ENCODE peak calls at places on chromosome 17, in ten cellular contexts. E is pancreas; J is BE2C; D is cardiac muscle cell; B is Caco-2; O is neural progenitor cell; Z is GM23338; W is small intestine; T is kidney; K is CD4-positive, CD25-positive, alpha-beta regulatory T cell. A is an unnamed sample. For H3K4me1, the result is how much of the 10 kb centered on the place peaks cover.

GRCh38 chr17:48110722-48111121 is 3.2 kb downstream of the SNX11 start:
- DNase-seq in K (no peak), Z (no peak), J (no peak), E (no peak), W (no peak), O (no peak), T (no peak), B (no peak), D (no peak), A (no peak)

GRCh38 chr17:74325743-74326379 is at the start of gene KIF19:
- DNase-seq in K (peak), T (no peak), O (peak), W (peak), Z (peak), J (peak), D (peak), E (no peak), B (no peak), A (no peak)

GRCh38 chr17:61009619-61010018 is 332.0 kb downstream of the BCAS3 start:
- DNase-seq in D (peak), O (no peak), B (no peak), Z (no peak), J (peak), E (no peak), W (no peak), K (no peak), T (no peak), A (no peak)

GRCh38 chr17:67456103-67456502 is 79.0 kb downstream of the PITPNC1 start:
- DNase-seq in T (no peak), B (no peak), D (no peak), O (no peak), J (no peak), K (no peak), E (no peak), W (no peak), Z (no peak), A (no peak)

GRCh38 chr17:66734544-66734943 is 100.4 kb upstream of the CACNG5 start:
- DNase-seq in J (no peak), D (no peak), E (no peak), O (no peak), B (no peak), T (no peak), W (no peak), Z (no peak), K (no peak), A (no peak)

GRCh38 chr17:50118076-50118827 is 11.7 kb downstream of the SAMD14 start:
- DNase-seq in K (no peak), E (no peak), B (peak), T (no peak), O (no peak), D (no peak), W (no peak), Z (no peak), J (no peak), A (no peak)

GRCh38 chr17:8762012-8762411 is 3.7 kb upstream of the SPDYE4 start:
- DNase-seq in O (no peak), W (no peak), B (no peak), Z (no peak), K (no peak), J (no peak), D (no peak), T (no peak), E (no peak), A (no peak)

GRCh38 chr17:19304209-19304608 is 58.3 kb downstream of the B9D1 start:
- DNase-seq in W (peak), D (no peak), T (peak), B (no peak), O (no peak), K (no peak), Z (no peak), J (no peak), E (no peak), A (peak)

GRCh38 chr17:68248886-68249872 is 1.3 kb downstream of the AMZ2 start:
- DNase-seq in Z (no peak), B (no peak), O (no peak), E (no peak), T (no peak), D (no peak), K (peak), W (peak), J (no peak), A (no peak)

GRCh38 chr17:50027639-50028206 is 28.2 kb upstream of the ITGA3 start:
- DNase-seq in W (peak), T (peak), B (no peak), E (no peak), K (no peak), O (no peak), D (no peak), J (peak), Z (peak), A (peak)

GRCh38 chr17:7562208-7562605 is 488 bp downstream of the SENP3 start:
- DNase-seq in B (no peak), D (peak), O (no peak), W (no peak), Z (peak), E (no peak), T (no peak), K (no peak), J (no peak), A (no peak)

GRCh38 chr17:74569392-74570003 is 2.2 kb upstream of the CD300H start:
- DNase-seq in J (no peak), B (no peak), O (no peak), Z (peak), D (no peak), T (no peak), E (no peak), W (no peak), K (no peak), A (peak)

GRCh38 chr17:35778641-35779196 is 16.7 kb downstream of the MMP28 start:
- DNase-seq in J (no peak), E (no peak), B (no peak), D (no peak), T (no peak), W (no peak), Z (no peak), O (no peak), K (no peak), A (no peak)

GRCh38 chr17:75844530-75845057 is 390 bp upstream of the UNC13D start:
- DNase-seq in T (peak), W (peak), K (no peak), J (no peak), O (no peak), E (peak), B (peak), D (no peak), Z (no peak), A (no peak)

GRCh38 chr17:73759324-73760185 is 115.3 kb upstream of the SDK2 start:
- DNase-seq in K (no peak), O (no peak), T (peak), Z (no peak), E (no peak), B (no peak), J (peak), D (no peak), W (no peak), A (no peak)

GRCh38 chr17:33858121-33858520 is 397.0 kb upstream of the CCL2 start:
- DNase-seq in T (no peak), K (no peak), E (no peak), D (no peak), O (no peak), Z (peak), J (no peak), W (no peak), B (no peak), A (no peak)

GRCh38 chr17:60447375-60447774 is 25.1 kb downstream of the CHCT1 start:
- DNase-seq in D (no peak), E (no peak), Z (no peak), B (no peak), J (no peak), K (no peak), T (no peak), O (no peak), W (no peak), A (no peak)

GRCh38 chr17:44919885-44920564 is 4.7 kb upstream of the GFAP start:
- DNase-seq in K (peak), T (peak), D (peak), E (peak), J (peak), Z (peak), O (peak), W (peak), B (peak), A (peak)

GRCh38 chr17:2266045-2266864 is 37.3 kb downstream of the SMG6 start:
- DNase-seq in E (no peak), Z (no peak), W (peak), B (no peak), K (peak), T (no peak), J (no peak), O (no peak), D (no peak), A (no peak)

GRCh38 chr17:70447588-70447987 is 278.3 kb downstream of the KCNJ2 start:
- DNase-seq in K (no peak), D (no peak), W (no peak), Z (no peak), B (no peak), J (no peak), O (no peak), T (no peak), E (no peak), A (no peak)

GRCh38 chr17:80605326-80606066 is 60.9 kb downstream of the RPTOR start:
- DNase-seq in J (no peak), D (no peak), K (peak), E (no peak), T (no peak), W (peak), B (no peak), O (no peak), Z (no peak), A (no peak)

GRCh38 chr17:6172642-6173330 is 102.6 kb downstream of the WSCD1 start:
- DNase-seq in W (no peak), D (no peak), T (no peak), K (no peak), J (no peak), B (no peak), O (peak), E (no peak), Z (no peak), A (no peak)

GRCh38 chr17:14790518-14790917 is 474.6 kb downstream of the PMP22 start:
- DNase-seq in W (no peak), D (peak), B (no peak), K (no peak), T (no peak), Z (no peak), E (no peak), J (no peak), O (peak), A (no peak)

GRCh38 chr17:44354582-44355309 is 8.9 kb downstream of the FAM171A2 start:
- DNase-seq in B (no peak), O (peak), E (peak), T (no peak), J (no peak), W (peak), D (peak), K (peak), Z (peak), A (no peak)

GRCh38 chr17:21058098-21058893 is 15.5 kb upstream of the USP22 start:
- DNase-seq in B (no peak), Z (no peak), T (no peak), E (no peak), O (no peak), J (peak), K (no peak), D (no peak), W (no peak), A (no peak)

GRCh38 chr17:69430488-69430887 is 16.0 kb downstream of the MAP2K6 start:
- DNase-seq in W (peak), B (no peak), T (no peak), E (no peak), K (no peak), Z (no peak), O (no peak), J (no peak), D (peak), A (no peak)

GRCh38 chr17:34644941-34645550 is 65.7 kb downstream of the TMEM132E start:
- DNase-seq in Z (no peak), E (no peak), W (no peak), O (no peak), B (no peak), D (no peak), K (no peak), J (peak), T (no peak), A (no peak)

GRCh38 chr17:45851464-45851863 is 6.8 kb downstream of the SPPL2C start:
- DNase-seq in T (no peak), Z (no peak), E (no peak), D (no peak), K (no peak), W (no peak), O (no peak), J (no peak), B (peak), A (peak)

GRCh38 chr17:2563061-2563460 is 30.4 kb upstream of the PAFAH1B1 start:
- DNase-seq in Z (no peak), O (peak), B (no peak), E (no peak), W (no peak), J (peak), K (no peak), T (no peak), D (no peak), A (no peak)

GRCh38 chr17:38428150-38428642 is at the start of gene ARHGAP23:
- DNase-seq in J (peak), T (peak), B (no peak), O (peak), E (peak), K (peak), Z (peak), D (peak), W (peak), A (peak)

GRCh38 chr17:46940692-46941404 is 17.9 kb downstream of the GOSR2 start:
- DNase-seq in K (peak), B (peak), J (peak), E (peak), W (peak), D (peak), O (peak), T (peak), Z (peak), A (peak)

GRCh38 chr17:67999291-67999911 is 3.1 kb upstream of the C17orf58 start:
- DNase-seq in J (no peak), W (no peak), E (no peak), D (no peak), O (no peak), Z (no peak), B (no peak), K (no peak), T (no peak), A (no peak)

GRCh38 chr17:73390851-73391250 is 79.0 kb upstream of the CDC42EP4 start:
- DNase-seq in W (no peak), E (no peak), O (no peak), D (no peak), Z (no peak), T (peak), K (no peak), J (no peak), B (no peak), A (no peak)

GRCh38 chr17:73118876-73119485 is 26.5 kb upstream of the SLC39A11 start:
- DNase-seq in B (no peak), K (no peak), W (peak), E (no peak), O (no peak), D (no peak), J (peak), T (no peak), Z (no peak), A (no peak)

GRCh38 chr17:68033636-68034451 is 1.7 kb upstream of the KPNA2 start:
- DNase-seq in J (no peak), Z (peak), K (no peak), W (peak), D (peak), E (no peak), O (peak), B (peak), T (no peak), A (peak)

GRCh38 chr17:81386646-81387234 is 8.5 kb upstream of the BAHCC1 start:
- DNase-seq in O (peak), K (no peak), J (no peak), T (peak), W (no peak), E (peak), Z (peak), B (no peak), D (peak), A (no peak)

GRCh38 chr17:16033729-16034349 is 34.2 kb downstream of the TTC19 start:
- DNase-seq in E (no peak), Z (no peak), W (no peak), O (no peak), J (no peak), D (no peak), K (no peak), T (no peak), B (no peak), A (no peak)

GRCh38 chr17:80997471-80998387 is 6.1 kb downstream of the CHMP6 start:
- DNase-seq in T (peak), K (no peak), J (peak), Z (no peak), D (no peak), E (no peak), W (no peak), B (no peak), O (no peak), A (no peak)

DNA sequence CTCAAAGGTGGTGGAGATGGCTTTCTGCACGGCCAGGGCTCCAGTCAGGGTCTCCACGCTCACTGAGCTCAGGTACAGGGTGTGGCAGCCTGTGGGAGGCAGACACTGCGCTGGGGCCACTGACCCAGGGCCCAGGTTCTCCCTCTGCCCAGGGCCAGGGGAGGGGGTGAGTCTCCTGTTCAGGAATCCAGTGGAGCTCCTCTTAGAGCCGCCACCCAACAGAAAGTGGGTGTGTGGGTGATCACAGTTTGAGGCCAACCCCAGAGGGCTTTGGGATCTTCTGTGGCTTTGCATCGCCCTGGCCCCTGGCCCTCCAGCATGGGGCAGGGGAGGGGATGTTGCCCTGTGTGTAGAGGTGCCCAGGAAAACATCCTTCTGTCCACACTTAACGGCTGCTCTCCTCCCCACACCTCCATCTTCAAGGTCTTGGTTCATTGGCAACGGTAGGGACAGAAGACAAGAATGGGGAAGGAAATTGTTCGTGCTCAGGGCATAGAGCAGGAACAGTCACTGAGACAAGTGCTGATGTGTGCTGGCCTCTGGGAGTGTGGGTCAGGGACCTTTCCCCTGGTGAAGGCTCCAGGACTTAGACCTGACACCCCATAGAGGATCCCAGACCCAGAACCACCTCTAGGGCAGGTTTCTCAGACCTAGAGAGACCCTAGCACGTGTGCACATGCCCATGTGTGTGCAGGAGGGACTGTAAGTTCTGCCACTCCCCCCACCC is 21.5 kb downstream of the TNS4 start:
- DNase-seq in T (no peak), B (no peak), W (no peak), E (no peak), O (no peak), K (no peak), J (no peak), Z (no peak), D (no peak), A (no peak)
- H3K4me1 ChIP-seq in T (under half), B (under half), W (under half), E (under half), O (under half), K (under half), J (under half), Z (under half), D (under half), A (under half)

DNA sequence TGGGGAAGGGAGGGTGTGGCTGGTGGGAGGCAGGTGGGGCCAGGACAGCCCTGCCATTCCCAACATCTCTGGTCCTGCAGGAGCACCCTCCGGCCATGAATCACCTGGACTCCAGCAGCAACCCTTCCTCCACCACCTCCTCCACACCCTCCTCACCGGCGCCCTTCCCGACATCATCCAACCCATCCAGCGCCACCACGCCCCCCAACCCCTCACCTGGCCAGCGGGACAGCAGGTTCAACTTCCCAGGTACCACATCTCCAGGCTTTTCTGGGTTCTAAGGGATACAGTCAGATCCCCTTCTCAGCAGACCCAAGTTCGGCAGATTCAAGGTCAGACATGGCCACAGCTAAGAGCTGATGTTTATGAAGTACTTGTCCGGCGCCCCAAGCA is 33.8 kb upstream of the LGALS9 start:
- DNase-seq in T (peak), J (no peak), W (no peak), K (no peak), O (no peak), D (no peak), Z (no peak), B (no peak), E (no peak), A (peak)
- H3K4me1 ChIP-seq in T (under half), J (under half), W (under half), K (under half), O (under half), D (under half), Z (under half), B (under half), E (under half), A (under half)

GRCh38 chr17:4740025-4740351 is 260 bp upstream of the CXCL16 start:
- DNase-seq in T (no peak), D (no peak), E (no peak), B (no peak), J (no peak), W (no peak), O (no peak), K (no peak), Z (no peak), A (no peak)

GRCh38 chr17:4741544-4741943 is 1.8 kb upstream of the CXCL16 start:
- DNase-seq in B (no peak), J (no peak), D (no peak), Z (no peak), W (no peak), K (no peak), T (peak), E (no peak), O (no peak), A (no peak)

GRCh38 chr17:4740584-4740983 is 856 bp upstream of the CXCL16 start:
- DNase-seq in K (no peak), T (peak), J (no peak), D (no peak), W (no peak), Z (no peak), O (no peak), B (no peak), E (no peak), A (no peak)

GRCh38 chr17:4738136-4739121 is 1.2 kb upstream of the ZMYND15 start:
- DNase-seq in D (no peak), J (no peak), O (peak), W (peak), K (peak), T (peak), Z (peak), E (no peak), B (peak), A (peak)

GRCh38 chr17:4739122-4740024 is at the start of the genes CXCL16 and ZMYND15:
- DNase-seq in O (peak), D (peak), J (peak), Z (peak), B (peak), E (peak), K (peak), W (peak), T (peak), A (peak)
- H3K4me1 ChIP-seq in O (under half), D (under half), J (under half), Z (under half), B (under half), E (under half), K (under half), W (under half), T (under half), A (under half)

DNA sequence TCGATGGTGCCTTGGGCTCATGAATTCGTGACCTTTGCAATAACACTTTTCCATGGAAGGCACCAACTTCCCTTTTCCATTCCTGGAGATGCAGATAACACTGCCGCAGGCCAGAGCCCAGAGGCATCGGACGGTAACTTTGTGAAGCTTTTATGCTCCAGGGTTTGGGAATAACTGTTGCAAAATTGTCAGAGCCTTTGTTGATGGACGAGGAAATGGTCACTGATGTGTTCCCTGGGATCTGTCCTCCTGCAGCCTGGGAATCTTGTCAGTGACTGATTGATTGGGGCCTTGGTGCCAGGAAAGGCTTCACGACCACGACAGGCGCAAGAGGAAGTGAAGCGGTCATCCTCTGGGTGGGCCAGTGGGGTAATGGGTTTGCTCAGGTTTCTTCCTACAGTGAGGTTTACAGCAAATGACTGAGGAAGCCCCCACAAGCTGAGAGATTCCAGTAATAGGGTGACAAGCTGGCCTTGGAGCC is 37.4 kb downstream of the PGS1 start:
- DNase-seq in T (no peak), E (no peak), J (no peak), Z (no peak), W (no peak), O (no peak), B (no peak), D (no peak), K (no peak), A (no peak)
- H3K4me1 ChIP-seq in T (under half), E (under half), J (under half), Z (under half), W (under half), O (under half), B (under half), D (half or more), K (under half), A (under half)

DNA sequence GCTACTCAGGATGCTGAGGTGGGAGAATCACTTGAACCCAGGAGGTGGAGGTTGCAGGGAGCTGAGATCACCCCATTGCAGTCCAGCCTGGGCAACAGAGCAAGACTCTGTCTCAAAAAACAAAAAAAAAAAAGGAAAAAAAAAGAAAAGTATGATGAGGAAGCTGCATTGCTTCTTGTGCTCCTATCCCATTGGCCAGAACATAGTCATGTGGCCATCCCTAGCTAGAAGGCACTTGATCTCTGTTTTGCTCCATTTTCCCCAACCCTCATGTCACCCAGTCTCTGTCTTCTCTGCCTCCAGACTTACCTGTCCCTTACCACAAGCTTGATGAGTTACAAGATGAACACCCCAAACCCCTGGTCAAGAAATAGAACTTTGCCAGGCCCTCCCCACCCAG is 112.7 kb upstream of the TMEM97 start:
- DNase-seq in B (no peak), J (no peak), E (no peak), T (no peak), D (no peak), Z (no peak), W (no peak), K (no peak), O (no peak), A (no peak)
- H3K4me1 ChIP-seq in B (under half), J (under half), E (under half), T (under half), D (under half), Z (under half), W (under half), K (under half), O (under half), A (under half)

A was measured in aorta.